ENCODE peak calls at places on chromosomes 7 and 10, in ten cellular contexts. One of them, this sample, is unnamed.

GRCh38 chr7:54544356-54545240 is 2.4 kb downstream of the VSTM2A start:
- DNase-seq in choroid plexus epithelial cell: no peak
- DNase-seq in stimulated activated CD4-positive, alpha-beta T cell treated with anti-CD3 and anti-CD28 coated beads, Interleukin-2, amount 100 ng/mL, for 48 hours: no peak
- DNase-seq in GM04504: no peak
- DNase-seq in activated CD8-positive, alpha-beta memory T cell treated with anti-CD3 and anti-CD28 coated beads for 24 hours: no peak
- DNase-seq in nucleus accumbens: no peak
- DNase-seq in activated naive CD8-positive, alpha-beta T cell treated with anti-CD3 and anti-CD28 coated beads, Interleukin-2, amount 50 U/mL, for 24 hours: no peak
- DNase-seq in T-helper 17 cell: no peak
- DNase-seq in WTC11: peak; percentile 36
- DNase-seq in IMR-90: no peak
- DNase-seq in this sample: no peak

GRCh38 chr10:61487506-61487905 is 34.3 kb upstream of the TMEM26 start:
- DNase-seq in choroid plexus epithelial cell: peak; percentile 35
- DNase-seq in stimulated activated CD4-positive, alpha-beta T cell treated with anti-CD3 and anti-CD28 coated beads, Interleukin-2, amount 100 ng/mL, for 48 hours: no peak
- DNase-seq in GM04504: peak; percentile 75
- DNase-seq in activated CD8-positive, alpha-beta memory T cell treated with anti-CD3 and anti-CD28 coated beads for 24 hours: no peak
- DNase-seq in nucleus accumbens: no peak
- DNase-seq in activated naive CD8-positive, alpha-beta T cell treated with anti-CD3 and anti-CD28 coated beads, Interleukin-2, amount 50 U/mL, for 24 hours: no peak
- DNase-seq in T-helper 17 cell: no peak
- DNase-seq in WTC11: no peak
- DNase-seq in IMR-90: peak; percentile 58
- DNase-seq in this sample: peak; percentile 54

GRCh38 chr7:151100921-151101320 is 14.6 kb downstream of the AGAP3 start:
- DNase-seq in choroid plexus epithelial cell: no peak
- DNase-seq in stimulated activated CD4-positive, alpha-beta T cell treated with anti-CD3 and anti-CD28 coated beads, Interleukin-2, amount 100 ng/mL, for 48 hours: no peak
- DNase-seq in GM04504: no peak
- DNase-seq in activated CD8-positive, alpha-beta memory T cell treated with anti-CD3 and anti-CD28 coated beads for 24 hours: no peak
- DNase-seq in nucleus accumbens: no peak
- DNase-seq in activated naive CD8-positive, alpha-beta T cell treated with anti-CD3 and anti-CD28 coated beads, Interleukin-2, amount 50 U/mL, for 24 hours: no peak
- DNase-seq in T-helper 17 cell: no peak
- DNase-seq in WTC11: no peak
- DNase-seq in IMR-90: no peak
- DNase-seq in this sample: no peak

GRCh38 chr7:155166673-155167370 is 96.7 kb downstream of the HTR5A start:
- DNase-seq in choroid plexus epithelial cell: no peak
- DNase-seq in stimulated activated CD4-positive, alpha-beta T cell treated with anti-CD3 and anti-CD28 coated beads, Interleukin-2, amount 100 ng/mL, for 48 hours: no peak
- DNase-seq in GM04504: peak; percentile 97
- DNase-seq in activated CD8-positive, alpha-beta memory T cell treated with anti-CD3 and anti-CD28 coated beads for 24 hours: peak; percentile 50
- DNase-seq in nucleus accumbens: no peak
- DNase-seq in activated naive CD8-positive, alpha-beta T cell treated with anti-CD3 and anti-CD28 coated beads, Interleukin-2, amount 50 U/mL, for 24 hours: no peak
- DNase-seq in T-helper 17 cell: no peak
- DNase-seq in WTC11: no peak
- DNase-seq in IMR-90: peak; percentile 46
- DNase-seq in this sample: peak; percentile 88

GRCh38 chr10:110498087-110498981 is 627 bp downstream of the DUSP5 start:
- DNase-seq in choroid plexus epithelial cell: peak; percentile 70
- DNase-seq in stimulated activated CD4-positive, alpha-beta T cell treated with anti-CD3 and anti-CD28 coated beads, Interleukin-2, amount 100 ng/mL, for 48 hours: peak; percentile 51
- DNase-seq in GM04504: no peak
- DNase-seq in activated CD8-positive, alpha-beta memory T cell treated with anti-CD3 and anti-CD28 coated beads for 24 hours: peak; percentile 84
- DNase-seq in nucleus accumbens: no peak
- DNase-seq in activated naive CD8-positive, alpha-beta T cell treated with anti-CD3 and anti-CD28 coated beads, Interleukin-2, amount 50 U/mL, for 24 hours: peak; percentile 68
- DNase-seq in T-helper 17 cell: peak; percentile 55
- DNase-seq in WTC11: peak; percentile 51
- DNase-seq in IMR-90: peak; percentile 48
- DNase-seq in this sample: peak; percentile 67

GRCh38 chr7:95264225-95264927 is 60.0 kb downstream of the PON1 start:
- DNase-seq in choroid plexus epithelial cell: peak; percentile 92
- DNase-seq in stimulated activated CD4-positive, alpha-beta T cell treated with anti-CD3 and anti-CD28 coated beads, Interleukin-2, amount 100 ng/mL, for 48 hours: no peak
- DNase-seq in GM04504: no peak
- DNase-seq in activated CD8-positive, alpha-beta memory T cell treated with anti-CD3 and anti-CD28 coated beads for 24 hours: no peak
- DNase-seq in nucleus accumbens: no peak
- DNase-seq in activated naive CD8-positive, alpha-beta T cell treated with anti-CD3 and anti-CD28 coated beads, Interleukin-2, amount 50 U/mL, for 24 hours: no peak
- DNase-seq in T-helper 17 cell: no peak
- DNase-seq in WTC11: no peak
- DNase-seq in IMR-90: peak; percentile 41
- DNase-seq in this sample: peak; percentile 7

GRCh38 chr10:88392222-88392621 is 190.9 kb downstream of the RNLS start:
- DNase-seq in choroid plexus epithelial cell: no peak
- DNase-seq in stimulated activated CD4-positive, alpha-beta T cell treated with anti-CD3 and anti-CD28 coated beads, Interleukin-2, amount 100 ng/mL, for 48 hours: no peak
- DNase-seq in GM04504: no peak
- DNase-seq in activated CD8-positive, alpha-beta memory T cell treated with anti-CD3 and anti-CD28 coated beads for 24 hours: no peak
- DNase-seq in nucleus accumbens: no peak
- DNase-seq in activated naive CD8-positive, alpha-beta T cell treated with anti-CD3 and anti-CD28 coated beads, Interleukin-2, amount 50 U/mL, for 24 hours: no peak
- DNase-seq in T-helper 17 cell: no peak
- DNase-seq in WTC11: no peak
- DNase-seq in IMR-90: no peak
- DNase-seq in this sample: no peak

GRCh38 chr10:92839191-92840085 is 8.9 kb upstream of the EXOC6 start:
- DNase-seq in choroid plexus epithelial cell: peak; percentile 78
- DNase-seq in stimulated activated CD4-positive, alpha-beta T cell treated with anti-CD3 and anti-CD28 coated beads, Interleukin-2, amount 100 ng/mL, for 48 hours: peak; percentile 66
- DNase-seq in GM04504: no peak
- DNase-seq in activated CD8-positive, alpha-beta memory T cell treated with anti-CD3 and anti-CD28 coated beads for 24 hours: peak; percentile 73
- DNase-seq in nucleus accumbens: no peak
- DNase-seq in activated naive CD8-positive, alpha-beta T cell treated with anti-CD3 and anti-CD28 coated beads, Interleukin-2, amount 50 U/mL, for 24 hours: peak; percentile 73
- DNase-seq in T-helper 17 cell: peak; percentile 11
- DNase-seq in WTC11: peak; percentile 89
- DNase-seq in IMR-90: peak; percentile 91
- DNase-seq in this sample: peak; percentile 44

GRCh38 chr7:48665361-48666135 is 258.8 kb upstream of the CDC14C start:
- DNase-seq in choroid plexus epithelial cell: no peak
- DNase-seq in stimulated activated CD4-positive, alpha-beta T cell treated with anti-CD3 and anti-CD28 coated beads, Interleukin-2, amount 100 ng/mL, for 48 hours: no peak
- DNase-seq in GM04504: no peak
- DNase-seq in activated CD8-positive, alpha-beta memory T cell treated with anti-CD3 and anti-CD28 coated beads for 24 hours: no peak
- DNase-seq in nucleus accumbens: no peak
- DNase-seq in activated naive CD8-positive, alpha-beta T cell treated with anti-CD3 and anti-CD28 coated beads, Interleukin-2, amount 50 U/mL, for 24 hours: no peak
- DNase-seq in T-helper 17 cell: no peak
- DNase-seq in WTC11: no peak
- DNase-seq in IMR-90: no peak
- DNase-seq in this sample: no peak

GRCh38 chr7:138387755-138388475 is 72.1 kb upstream of the TRIM24 start:
- DNase-seq in choroid plexus epithelial cell: no peak
- DNase-seq in stimulated activated CD4-positive, alpha-beta T cell treated with anti-CD3 and anti-CD28 coated beads, Interleukin-2, amount 100 ng/mL, for 48 hours: no peak
- DNase-seq in GM04504: no peak
- DNase-seq in activated CD8-positive, alpha-beta memory T cell treated with anti-CD3 and anti-CD28 coated beads for 24 hours: no peak
- DNase-seq in nucleus accumbens: no peak
- DNase-seq in activated naive CD8-positive, alpha-beta T cell treated with anti-CD3 and anti-CD28 coated beads, Interleukin-2, amount 50 U/mL, for 24 hours: no peak
- DNase-seq in T-helper 17 cell: no peak
- DNase-seq in WTC11: no peak
- DNase-seq in IMR-90: no peak
- DNase-seq in this sample: no peak

GRCh38 chr7:1638113-1638726 is 31.9 kb upstream of the ELFN1 start:
- DNase-seq in choroid plexus epithelial cell: peak; percentile 37
- DNase-seq in stimulated activated CD4-positive, alpha-beta T cell treated with anti-CD3 and anti-CD28 coated beads, Interleukin-2, amount 100 ng/mL, for 48 hours: no peak
- DNase-seq in GM04504: no peak
- DNase-seq in activated CD8-positive, alpha-beta memory T cell treated with anti-CD3 and anti-CD28 coated beads for 24 hours: no peak
- DNase-seq in nucleus accumbens: no peak
- DNase-seq in activated naive CD8-positive, alpha-beta T cell treated with anti-CD3 and anti-CD28 coated beads, Interleukin-2, amount 50 U/mL, for 24 hours: no peak
- DNase-seq in T-helper 17 cell: no peak
- DNase-seq in WTC11: no peak
- DNase-seq in IMR-90: no peak
- DNase-seq in this sample: no peak

GRCh38 chr10:49690673-49691356 is 11.4 kb downstream of the C10orf53 start:
- DNase-seq in choroid plexus epithelial cell: peak; percentile 4
- DNase-seq in stimulated activated CD4-positive, alpha-beta T cell treated with anti-CD3 and anti-CD28 coated beads, Interleukin-2, amount 100 ng/mL, for 48 hours: no peak
- DNase-seq in GM04504: no peak
- DNase-seq in activated CD8-positive, alpha-beta memory T cell treated with anti-CD3 and anti-CD28 coated beads for 24 hours: no peak
- DNase-seq in nucleus accumbens: no peak
- DNase-seq in activated naive CD8-positive, alpha-beta T cell treated with anti-CD3 and anti-CD28 coated beads, Interleukin-2, amount 50 U/mL, for 24 hours: no peak
- DNase-seq in T-helper 17 cell: no peak
- DNase-seq in WTC11: no peak
- DNase-seq in IMR-90: peak; percentile 25
- DNase-seq in this sample: no peak

GRCh38 chr7:27339478-27339877 is 96.9 kb downstream of the EVX1 start:
- DNase-seq in choroid plexus epithelial cell: no peak
- DNase-seq in stimulated activated CD4-positive, alpha-beta T cell treated with anti-CD3 and anti-CD28 coated beads, Interleukin-2, amount 100 ng/mL, for 48 hours: no peak
- DNase-seq in GM04504: no peak
- DNase-seq in activated CD8-positive, alpha-beta memory T cell treated with anti-CD3 and anti-CD28 coated beads for 24 hours: no peak
- DNase-seq in nucleus accumbens: no peak
- DNase-seq in activated naive CD8-positive, alpha-beta T cell treated with anti-CD3 and anti-CD28 coated beads, Interleukin-2, amount 50 U/mL, for 24 hours: no peak
- DNase-seq in T-helper 17 cell: no peak
- DNase-seq in WTC11: no peak
- DNase-seq in IMR-90: no peak
- DNase-seq in this sample: no peak

GRCh38 chr7:122896509-122896908 is 10.2 kb upstream of the CADPS2 start:
- DNase-seq in choroid plexus epithelial cell: peak; percentile 48
- DNase-seq in stimulated activated CD4-positive, alpha-beta T cell treated with anti-CD3 and anti-CD28 coated beads, Interleukin-2, amount 100 ng/mL, for 48 hours: no peak
- DNase-seq in GM04504: no peak
- DNase-seq in activated CD8-positive, alpha-beta memory T cell treated with anti-CD3 and anti-CD28 coated beads for 24 hours: no peak
- DNase-seq in nucleus accumbens: no peak
- DNase-seq in activated naive CD8-positive, alpha-beta T cell treated with anti-CD3 and anti-CD28 coated beads, Interleukin-2, amount 50 U/mL, for 24 hours: no peak
- DNase-seq in T-helper 17 cell: no peak
- DNase-seq in WTC11: no peak
- DNase-seq in IMR-90: no peak
- DNase-seq in this sample: no peak